ENCODE peak calls at places on chromosomes 11 and 22, in ten cellular contexts. K is lung; R is fibroblast of the aortic adventitia; X is suprapubic skin; E is mucosa of descending colon; L is neural progenitor cell; S is effector memory CD4-positive, alpha-beta T cell; Q is right lobe of liver; N is tibial artery; Y is lower lobe of right lung. F is an unnamed sample.

GRCh38 chr11:94793002-94793401 is 24.8 kb downstream of the AMOTL1 start:
- DNase-seq in K (no peak), R (peak), X (no peak), E (no peak), L (no peak), S (no peak), Q (no peak), N (no peak), Y (no peak), F (no peak)

GRCh38 chr11:127385071-127385470 is 384.5 kb upstream of the KIRREL3 start:
- DNase-seq in K (no peak), R (no peak), X (no peak), E (no peak), L (no peak), S (no peak), Q (no peak), N (no peak), Y (no peak), F (no peak)

GRCh38 chr11:16893456-16894076 is 120.6 kb downstream of the PLEKHA7 start:
- DNase-seq in K (no peak), R (no peak), X (no peak), E (no peak), L (peak), S (no peak), Q (no peak), N (no peak), Y (no peak), F (no peak)

GRCh38 chr11:13468750-13469149 is 5.7 kb upstream of the BTBD10 start:
- DNase-seq in K (no peak), R (no peak), X (no peak), E (no peak), L (no peak), S (no peak), Q (no peak), N (no peak), Y (no peak), F (no peak)

GRCh38 chr11:67452141-67452952 is at the start of gene GPR152:
- DNase-seq in K (no peak), R (no peak), X (no peak), E (no peak), L (no peak), S (no peak), Q (no peak), N (no peak), Y (no peak), F (no peak)

GRCh38 chr22:49457946-49458707 is 369.5 kb downstream of the BRD1 start:
- DNase-seq in K (no peak), R (no peak), X (no peak), E (no peak), L (no peak), S (no peak), Q (no peak), N (no peak), Y (no peak), F (no peak)

GRCh38 chr11:128500488-128500887 is 86.9 kb downstream of the ETS1 start:
- DNase-seq in K (no peak), R (no peak), X (no peak), E (no peak), L (no peak), S (no peak), Q (no peak), N (no peak), Y (no peak), F (no peak)

GRCh38 chr11:3962406-3962840 is 107.0 kb downstream of the STIM1 start:
- DNase-seq in K (no peak), R (no peak), X (no peak), E (no peak), L (no peak), S (no peak), Q (no peak), N (no peak), Y (no peak), F (no peak)

GRCh38 chr11:69640995-69641581 is at the start of gene CCND1:
- DNase-seq in K (peak), R (peak), X (no peak), E (peak), L (peak), S (no peak), Q (peak), N (peak), Y (peak), F (peak)

GRCh38 chr11:3170756-3171670 is 5.9 kb upstream of the OSBPL5 start:
- DNase-seq in K (no peak), R (no peak), X (peak), E (no peak), L (no peak), S (no peak), Q (peak), N (no peak), Y (peak), F (no peak)

GRCh38 chr11:43282607-43283440 is 29.0 kb upstream of the API5 start:
- DNase-seq in K (no peak), R (peak), X (no peak), E (peak), L (peak), S (no peak), Q (peak), N (no peak), Y (peak), F (no peak)

GRCh38 chr11:30583505-30584280 is 2.5 kb downstream of the MPPED2 start:
- DNase-seq in K (no peak), R (no peak), X (peak), E (no peak), L (peak), S (no peak), Q (peak), N (peak), Y (peak), F (no peak)

GRCh38 chr11:83249972-83250593 is 36.1 kb downstream of the CCDC90B start:
- DNase-seq in K (no peak), R (peak), X (no peak), E (peak), L (peak), S (no peak), Q (no peak), N (no peak), Y (no peak), F (peak)

GRCh38 chr11:124717421-124717785 is 22.3 kb upstream of the NRGN start:
- DNase-seq in K (no peak), R (peak), X (no peak), E (no peak), L (no peak), S (no peak), Q (no peak), N (no peak), Y (no peak), F (no peak)

GRCh38 chr11:124719534-124719933 is 20.2 kb upstream of the NRGN start:
- DNase-seq in K (no peak), R (no peak), X (no peak), E (no peak), L (no peak), S (no peak), Q (no peak), N (no peak), Y (no peak), F (no peak)

GRCh38 chr11:124717786-124718634 is 21.7 kb upstream of the NRGN start:
- DNase-seq in K (peak), R (peak), X (no peak), E (no peak), L (peak), S (peak), Q (no peak), N (no peak), Y (peak), F (no peak)

GRCh38 chr11:124716596-124716995 is 23.1 kb upstream of the NRGN start:
- DNase-seq in K (no peak), R (peak), X (no peak), E (no peak), L (no peak), S (no peak), Q (no peak), N (no peak), Y (no peak), F (no peak)

GRCh38 chr11:124718801-124719200 is 20.9 kb upstream of the NRGN start:
- DNase-seq in K (no peak), R (no peak), X (no peak), E (no peak), L (no peak), S (no peak), Q (no peak), N (no peak), Y (no peak), F (no peak)
- H3K4me3 ChIP-seq in K (no peak), R (no peak), X (no peak), E (no peak), L (peak), S (no peak), Q (no peak), N (no peak), Y (peak), F (no peak)

DNA sequence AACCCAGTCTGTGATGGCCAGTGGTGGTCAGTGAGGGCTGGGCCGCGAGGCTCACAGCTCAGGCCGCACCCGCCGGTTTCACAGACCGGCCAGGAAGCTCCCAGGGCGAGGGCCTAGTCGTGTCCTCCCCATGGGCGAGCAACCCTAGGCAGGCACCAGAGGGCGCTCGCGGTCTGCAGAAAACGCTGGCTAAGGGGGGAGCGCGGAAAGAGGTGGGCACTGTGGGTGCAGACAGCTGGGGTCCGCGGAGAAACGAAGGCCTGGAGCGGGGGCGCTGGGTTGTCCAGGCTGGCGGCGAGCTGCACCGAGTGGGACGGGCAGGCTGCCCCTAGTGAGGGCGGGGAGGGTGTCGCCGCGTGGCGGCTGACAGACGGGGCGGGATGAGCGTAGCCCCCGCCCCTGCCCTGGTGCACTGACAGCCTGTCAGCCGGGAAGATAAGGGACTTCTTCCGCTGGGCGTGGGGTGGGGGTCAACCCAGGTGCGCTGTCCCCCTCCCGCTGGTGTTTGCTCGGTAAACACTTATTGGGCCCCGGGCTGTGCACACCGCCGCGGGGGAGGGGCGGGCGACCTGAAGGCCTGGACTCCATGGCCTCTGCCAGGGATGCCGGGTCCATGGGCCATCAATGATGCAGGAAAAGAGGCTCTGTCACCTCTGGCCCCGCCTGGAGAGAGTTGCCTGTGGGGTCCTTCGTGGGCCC is 7.5 kb downstream of the GP1BB start:
- DNase-seq in K (peak), R (peak), X (peak), E (peak), L (peak), S (peak), Q (peak), N (peak), Y (peak), F (peak)
- H3K4me3 ChIP-seq in K (no peak), R (peak), X (peak), E (no peak), L (peak), S (peak), Q (peak), N (peak), Y (peak), F (peak)

DNA sequence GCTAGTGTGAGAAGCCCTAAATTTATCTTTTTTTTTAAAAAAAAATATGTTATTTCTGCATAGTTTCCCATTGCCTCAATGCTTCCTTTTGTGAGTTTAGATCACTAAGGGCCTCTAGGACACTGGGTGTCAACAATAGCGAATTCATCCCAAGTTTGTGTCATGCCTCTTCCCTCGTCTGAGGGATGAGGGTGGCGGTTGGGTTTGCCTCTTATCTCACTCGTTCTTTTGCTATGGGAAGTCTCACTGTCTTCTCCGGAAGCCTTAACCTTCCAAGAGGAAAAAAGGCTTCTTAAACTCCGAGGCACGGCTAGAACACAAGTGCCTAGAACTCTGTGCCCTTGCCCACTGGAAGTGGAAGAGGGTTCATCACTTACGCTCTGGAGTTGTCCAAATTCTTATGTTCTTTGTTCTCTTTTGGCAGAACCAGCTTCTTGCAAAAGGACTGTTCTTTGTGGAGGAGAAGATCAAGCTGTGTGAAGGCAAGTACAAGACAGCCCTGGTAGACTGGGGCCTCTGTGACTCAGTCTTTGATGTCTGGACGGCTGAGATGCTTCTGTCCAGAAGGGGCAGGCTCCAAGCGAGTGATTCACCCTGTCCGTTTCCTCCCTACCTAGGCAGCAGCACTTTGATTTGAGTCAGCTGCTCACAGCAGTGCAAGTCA is 78.5 kb downstream of the TRAF6 start:
- DNase-seq in K (peak), R (peak), X (no peak), E (peak), L (peak), S (no peak), Q (no peak), N (peak), Y (no peak), F (peak)
- H3K4me3 ChIP-seq in K (no peak), R (no peak), X (no peak), E (no peak), L (no peak), S (no peak), Q (no peak), N (no peak), Y (no peak), F (no peak)

GRCh38 chr11:59779487-59779886 is 24.3 kb downstream of the STX3 start:
- DNase-seq in K (no peak), R (no peak), X (no peak), E (no peak), L (no peak), S (no peak), Q (no peak), N (no peak), Y (no peak), F (no peak)
- H3K4me3 ChIP-seq in K (no peak), R (no peak), X (no peak), E (no peak), L (no peak), S (no peak), Q (no peak), N (no peak), Y (no peak), F (no peak)

DNA sequence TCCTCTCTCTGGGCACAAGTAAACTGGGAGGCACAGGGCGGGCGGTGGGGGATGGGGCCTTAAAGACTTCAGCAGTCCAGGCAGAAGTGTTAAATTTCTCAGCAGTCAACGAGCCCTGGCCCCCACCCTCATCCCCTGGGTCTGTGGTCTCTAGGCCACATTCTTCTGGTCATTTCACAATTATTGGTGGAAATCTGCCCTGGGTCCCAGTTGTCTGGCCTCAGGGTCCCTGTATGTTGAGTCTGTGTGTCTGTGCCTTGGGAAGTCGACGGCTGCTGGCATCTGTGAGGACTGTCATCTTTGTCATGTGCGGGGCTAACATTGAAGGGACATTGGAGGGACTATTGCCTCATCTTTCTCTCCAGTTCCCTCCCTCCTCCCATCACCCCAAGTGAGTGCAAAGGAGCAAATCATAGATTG is 1.7 kb downstream of the TSPAN18 start:
- DNase-seq in K (no peak), R (no peak), X (peak), E (no peak), L (peak), S (no peak), Q (no peak), N (no peak), Y (no peak), F (no peak)
- H3K4me3 ChIP-seq in K (no peak), R (no peak), X (peak), E (no peak), L (peak), S (peak), Q (no peak), N (no peak), Y (peak), F (no peak)

GRCh38 chr22:27748355-27749168 is 53.0 kb downstream of the MN1 start:
- DNase-seq in K (no peak), R (peak), X (peak), E (peak), L (peak), S (no peak), Q (no peak), N (no peak), Y (no peak), F (peak)
- H3K4me3 ChIP-seq in K (no peak), R (peak), X (no peak), E (no peak), L (peak), S (no peak), Q (no peak), N (no peak), Y (no peak), F (no peak)

GRCh38 chr11:65115361-65116082 is 2.0 kb downstream of the ZNHIT2 start:
- DNase-seq in K (no peak), R (no peak), X (peak), E (no peak), L (no peak), S (no peak), Q (peak), N (no peak), Y (no peak), F (no peak)
- H3K4me3 ChIP-seq in K (no peak), R (no peak), X (no peak), E (no peak), L (no peak), S (no peak), Q (no peak), N (no peak), Y (no peak), F (no peak)

DNA sequence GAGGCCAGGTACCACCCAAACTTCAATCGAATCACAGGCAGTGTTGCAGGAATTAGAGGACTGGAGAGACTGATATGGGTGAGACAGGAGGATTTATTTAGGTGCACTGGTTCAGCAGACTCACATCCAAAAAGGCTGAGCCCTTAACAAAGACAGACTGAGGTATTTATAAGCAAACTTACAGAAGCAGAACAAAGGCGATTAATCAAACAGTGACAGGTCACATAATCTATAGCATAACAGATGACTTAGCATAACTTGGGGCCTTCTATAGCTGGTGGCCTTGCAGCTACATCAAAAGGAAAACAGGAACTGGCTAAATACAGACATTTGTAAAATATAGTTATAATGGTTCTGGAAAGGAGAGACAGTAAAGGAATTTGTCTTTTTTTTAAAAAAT is 2.1 kb downstream of the APOBEC3B start:
- DNase-seq in K (no peak), R (no peak), X (no peak), E (no peak), L (no peak), S (no peak), Q (no peak), N (no peak), Y (no peak), F (no peak)
- H3K4me3 ChIP-seq in K (no peak), R (no peak), X (no peak), E (no peak), L (no peak), S (no peak), Q (no peak), N (no peak), Y (no peak), F (no peak)